ENCODE peak calls at places on chromosomes 5 and 9, in six cellular contexts. One of them, this sample, is unnamed.
A peak's percentile ranks its signal among the peaks of the same experiment; 100 is the strongest.

GRCh38 chr9:113544001-113544340 is 80.4 kb downstream of the RGS3 start:
- DNase-seq in left colon: no peak
- DNase-seq in T follicular helper cell: no peak
- DNase-seq in HEK293T: no peak
- DNase-seq in small intestine: no peak
- DNase-seq in stimulated activated CD4-positive, alpha-beta T cell treated with anti-CD3 and anti-CD28 coated beads, Interleukin-2, amount 100 ng/mL, for 48 hours: no peak
- DNase-seq in this sample: peak; percentile 91

GRCh38 chr5:55234171-55234700 is 828 bp upstream of the CCNO start:
- DNase-seq in left colon: peak; percentile 76
- DNase-seq in stimulated activated CD4-positive, alpha-beta T cell treated with anti-CD3 and anti-CD28 coated beads, Interleukin-2, amount 100 ng/mL, for 48 hours: no peak
- DNase-seq in small intestine: peak; percentile 67
- DNase-seq in HEK293T: peak; percentile 23
- DNase-seq in T follicular helper cell: no peak
- DNase-seq in this sample: peak; percentile 24

GRCh38 chr5:32388429-32389111 is 56.0 kb downstream of the ZFR start:
- DNase-seq in small intestine: no peak
- DNase-seq in HEK293T: no peak
- DNase-seq in stimulated activated CD4-positive, alpha-beta T cell treated with anti-CD3 and anti-CD28 coated beads, Interleukin-2, amount 100 ng/mL, for 48 hours: no peak
- DNase-seq in T follicular helper cell: no peak
- DNase-seq in left colon: no peak
- DNase-seq in this sample: no peak

GRCh38 chr9:123643518-123643917 is 286.4 kb downstream of the DENND1A start:
- DNase-seq in T follicular helper cell: no peak
- DNase-seq in stimulated activated CD4-positive, alpha-beta T cell treated with anti-CD3 and anti-CD28 coated beads, Interleukin-2, amount 100 ng/mL, for 48 hours: no peak
- DNase-seq in left colon: peak; percentile 90
- DNase-seq in small intestine: peak; percentile 93
- DNase-seq in HEK293T: no peak
- DNase-seq in this sample: no peak

GRCh38 chr5:148828461-148829247 is 2.2 kb downstream of the ADRB2 start:
- DNase-seq in left colon: no peak
- DNase-seq in small intestine: no peak
- DNase-seq in HEK293T: no peak
- DNase-seq in stimulated activated CD4-positive, alpha-beta T cell treated with anti-CD3 and anti-CD28 coated beads, Interleukin-2, amount 100 ng/mL, for 48 hours: no peak
- DNase-seq in T follicular helper cell: no peak
- DNase-seq in this sample: no peak

GRCh38 chr5:17157916-17158529 is 59.4 kb upstream of the BASP1 start:
- DNase-seq in HEK293T: no peak
- DNase-seq in left colon: peak; percentile 60
- DNase-seq in T follicular helper cell: no peak
- DNase-seq in small intestine: no peak
- DNase-seq in stimulated activated CD4-positive, alpha-beta T cell treated with anti-CD3 and anti-CD28 coated beads, Interleukin-2, amount 100 ng/mL, for 48 hours: no peak
- DNase-seq in this sample: no peak

GRCh38 chr5:151617383-151617840 is 26.3 kb upstream of the FAT2 start:
- DNase-seq in left colon: no peak
- DNase-seq in small intestine: no peak
- DNase-seq in stimulated activated CD4-positive, alpha-beta T cell treated with anti-CD3 and anti-CD28 coated beads, Interleukin-2, amount 100 ng/mL, for 48 hours: no peak
- DNase-seq in HEK293T: no peak
- DNase-seq in T follicular helper cell: no peak
- DNase-seq in this sample: no peak

GRCh38 chr9:98502976-98503325 is 205.8 kb downstream of the GABBR2 start:
- DNase-seq in T follicular helper cell: no peak
- DNase-seq in left colon: no peak
- DNase-seq in HEK293T: no peak
- DNase-seq in small intestine: no peak
- DNase-seq in stimulated activated CD4-positive, alpha-beta T cell treated with anti-CD3 and anti-CD28 coated beads, Interleukin-2, amount 100 ng/mL, for 48 hours: no peak
- DNase-seq in this sample: no peak

GRCh38 chr5:172422255-172422654 is 32.1 kb downstream of the SH3PXD2B start:
- DNase-seq in left colon: no peak
- DNase-seq in HEK293T: no peak
- DNase-seq in T follicular helper cell: no peak
- DNase-seq in stimulated activated CD4-positive, alpha-beta T cell treated with anti-CD3 and anti-CD28 coated beads, Interleukin-2, amount 100 ng/mL, for 48 hours: no peak
- DNase-seq in small intestine: no peak
- DNase-seq in this sample: no peak

GRCh38 chr9:20319641-20320337 is 302.5 kb downstream of the MLLT3 start:
- DNase-seq in stimulated activated CD4-positive, alpha-beta T cell treated with anti-CD3 and anti-CD28 coated beads, Interleukin-2, amount 100 ng/mL, for 48 hours: no peak
- DNase-seq in T follicular helper cell: no peak
- DNase-seq in small intestine: peak; percentile 9
- DNase-seq in HEK293T: peak; percentile 45
- DNase-seq in left colon: no peak
- DNase-seq in this sample: peak; percentile 81

GRCh38 chr5:143263272-143263810 is 140.1 kb downstream of the NR3C1 start:
- DNase-seq in HEK293T: no peak
- DNase-seq in T follicular helper cell: no peak
- DNase-seq in stimulated activated CD4-positive, alpha-beta T cell treated with anti-CD3 and anti-CD28 coated beads, Interleukin-2, amount 100 ng/mL, for 48 hours: no peak
- DNase-seq in left colon: no peak
- DNase-seq in small intestine: no peak
- DNase-seq in this sample: no peak

GRCh38 chr5:157217289-157218024 is 36.8 kb downstream of the ITK start:
- DNase-seq in T follicular helper cell: peak; percentile 40
- DNase-seq in small intestine: no peak
- DNase-seq in HEK293T: no peak
- DNase-seq in left colon: no peak
- DNase-seq in stimulated activated CD4-positive, alpha-beta T cell treated with anti-CD3 and anti-CD28 coated beads, Interleukin-2, amount 100 ng/mL, for 48 hours: no peak
- DNase-seq in this sample: no peak

GRCh38 chr9:133737774-133738038 is 446 bp downstream of the SARDH start:
- DNase-seq in small intestine: no peak
- DNase-seq in HEK293T: no peak
- DNase-seq in left colon: no peak
- DNase-seq in stimulated activated CD4-positive, alpha-beta T cell treated with anti-CD3 and anti-CD28 coated beads, Interleukin-2, amount 100 ng/mL, for 48 hours: no peak
- DNase-seq in T follicular helper cell: no peak
- DNase-seq in this sample: no peak